ENCODE peak calls at places on chromosome 16, in seven cellular contexts. A is glutamatergic neuron, R is AG09319, Q is Panc1, Z is ovary, X is AG08396, V is NCI-H2081. O is an unnamed sample.

GRCh38 chr16:48235556-48236136 is 8.5 kb upstream of the LONP2 start:
- DNase-seq in A (no peak), R (no peak), Q (no peak), Z (no peak), X (no peak), V (no peak), O (no peak)

GRCh38 chr16:50861926-50862325 is 120.0 kb downstream of the CYLD start:
- DNase-seq in A (no peak), R (no peak), Q (no peak), Z (no peak), X (peak; percentile 56), V (no peak), O (no peak)

GRCh38 chr16:17921357-17921978 is 415.1 kb downstream of the NPIPA8 start:
- DNase-seq in A (peak; percentile 55), R (no peak), Q (peak; percentile 12), Z (no peak), X (no peak), V (no peak), O (no peak)

GRCh38 chr16:54077412-54077821 is 209.2 kb downstream of the IRX3 start:
- DNase-seq in A (no peak), R (no peak), Q (peak; percentile 64), Z (no peak), X (peak; percentile 35), V (no peak), O (no peak)

GRCh38 chr16:68823401-68823800 is 19.9 kb upstream of the TANGO6 start:
- DNase-seq in A (no peak), R (peak; percentile 56), Q (no peak), Z (no peak), X (peak; percentile 85), V (no peak), O (no peak)

GRCh38 chr16:50602531-50603205 is 54.5 kb downstream of the NKD1 start:
- DNase-seq in A (no peak), R (no peak), Q (no peak), Z (no peak), X (no peak), V (no peak), O (no peak)

GRCh38 chr16:2764718-2765117 is 12.3 kb downstream of the SRRM2 start:
- DNase-seq in A (no peak), R (no peak), Q (no peak), Z (no peak), X (no peak), V (no peak), O (no peak)

GRCh38 chr16:86575754-86576557 is 2.4 kb upstream of the FOXL1 start:
- DNase-seq in A (peak; percentile 83), R (peak; percentile 79), Q (no peak), Z (no peak), X (peak; percentile 90), V (peak; percentile 5), O (peak; percentile 87)

GRCh38 chr16:20114356-20114755 is 40.7 kb upstream of the GPR139 start:
- DNase-seq in A (no peak), R (no peak), Q (peak; percentile 69), Z (no peak), X (no peak), V (no peak), O (no peak)

GRCh38 chr16:22217890-22218730 is 12.0 kb downstream of the EEF2K start:
- DNase-seq in A (no peak), R (no peak), Q (no peak), Z (no peak), X (no peak), V (no peak), O (no peak)

GRCh38 chr16:23124315-23124714 is 24.9 kb downstream of the USP31 start:
- DNase-seq in A (no peak), R (no peak), Q (no peak), Z (no peak), X (peak; percentile 33), V (no peak), O (peak; percentile 26)

GRCh38 chr16:8572919-8573724 is 17.2 kb downstream of the TMEM114 start:
- DNase-seq in A (peak; percentile 27), R (no peak), Q (no peak), Z (no peak), X (peak; percentile 54), V (no peak), O (no peak)

GRCh38 chr16:7456221-7456620 is 123.6 kb downstream of the RBFOX1 start:
- DNase-seq in A (no peak), R (no peak), Q (no peak), Z (no peak), X (no peak), V (peak; percentile 50), O (no peak)

GRCh38 chr16:356756-357155 is 4.2 kb upstream of the AXIN1 start:
- DNase-seq in A (no peak), R (no peak), Q (no peak), Z (no peak), X (no peak), V (no peak), O (no peak)

GRCh38 chr16:81599034-81599744 is 154.6 kb downstream of the CMIP start:
- DNase-seq in A (no peak), R (no peak), Q (no peak), Z (no peak), X (no peak), V (peak; percentile 53), O (no peak)

GRCh38 chr16:87297918-87298631 is 19.1 kb downstream of the C16orf95 start:
- DNase-seq in A (peak; percentile 77), R (no peak), Q (no peak), Z (no peak), X (peak; percentile 61), V (no peak), O (no peak)

GRCh38 chr16:1152123-1152638 is 725 bp upstream of the CACNA1H start:
- DNase-seq in A (peak; percentile 80), R (no peak), Q (no peak), Z (peak; percentile 70), X (no peak), V (no peak), O (no peak)

GRCh38 chr16:726438-727290 is at the start of the genes CCDC78 and HAGHL:
- DNase-seq in A (peak; percentile 79), R (no peak), Q (no peak), Z (no peak), X (peak; percentile 75), V (no peak), O (no peak)

GRCh38 chr16:13961099-13961811 is 41.3 kb downstream of the ERCC4 start:
- DNase-seq in A (no peak), R (no peak), Q (no peak), Z (no peak), X (no peak), V (no peak), O (peak; percentile 57)